ENCODE peak calls at places on chromosomes 2 and 18, in five cellular contexts. D is RWPE2; N is stimulated activated CD4-positive, alpha-beta T cell treated with anti-CD3 and anti-CD28 coated beads, Interleukin-15, amount 100 ng/mL, for 24 hours; S is T follicular helper cell; P is erythroblast. L is an unnamed sample.

GRCh38 chr2:32910883-32911598 is 35.7 kb upstream of the LTBP1 start:
- DNase-seq in D (no peak), N (no peak), P (no peak), S (no peak), L (no peak)

GRCh38 chr18:73891572-73892421 is 255.8 kb downstream of the FBXO15 start:
- DNase-seq in N (peak; percentile 2), D (no peak), S (no peak), P (peak; percentile 14), L (peak; percentile 10)

GRCh38 chr2:127426501-127427354 is 8.5 kb downstream of the PROC start:
- DNase-seq in D (no peak), S (no peak), P (no peak), N (no peak), L (no peak)

GRCh38 chr18:49959176-49959575 is 145.8 kb upstream of the ACAA2 start:
- DNase-seq in P (no peak), N (peak; percentile 6), D (no peak), S (no peak), L (peak; percentile 19)

GRCh38 chr2:138293045-138293444 is 208.5 kb upstream of the SPOPL start:
- DNase-seq in P (no peak), D (no peak), N (no peak), S (no peak), L (no peak)

GRCh38 chr2:47069628-47070154 is 85.4 kb downstream of the STPG4 start:
- DNase-seq in D (peak; percentile 87), S (no peak), P (no peak), N (no peak), L (no peak)

GRCh38 chr2:186486651-186487647 is 889 bp downstream of the ZC3H15 start:
- DNase-seq in S (no peak), P (peak; percentile 83), N (no peak), D (no peak), L (no peak)

GRCh38 chr18:68454511-68455228 is 260.2 kb downstream of the TMX3 start:
- DNase-seq in D (no peak), P (no peak), S (no peak), N (no peak), L (no peak)

GRCh38 chr2:64478502-64479230 is 24.7 kb downstream of the LGALSL start:
- DNase-seq in D (no peak), S (no peak), N (peak; percentile 28), P (no peak), L (peak; percentile 29)

GRCh38 chr2:178909507-178909906 is 102.3 kb upstream of the TTN start:
- DNase-seq in P (no peak), N (no peak), D (no peak), S (no peak), L (no peak)

GRCh38 chr2:189142893-189143759 is 36.4 kb downstream of the COL5A2 start:
- DNase-seq in P (peak; percentile 78), D (no peak), S (peak; percentile 18), N (peak; percentile 60), L (peak; percentile 52)

GRCh38 chr2:178700922-178701342 is 106.3 kb downstream of the TTN start:
- DNase-seq in P (peak; percentile 58), S (no peak), D (no peak), N (no peak), L (no peak)

GRCh38 chr2:86186431-86186830 is 8.8 kb downstream of the IMMT start:
- DNase-seq in P (peak; percentile 49), S (no peak), N (no peak), D (no peak), L (peak; percentile 38)

GRCh38 chr2:176018708-176019107 is 16.6 kb upstream of the LNPK start:
- DNase-seq in S (no peak), P (peak; percentile 76), D (no peak), N (no peak), L (no peak)

GRCh38 chr2:145598434-145598833 is 1078.5 kb upstream of the ZEB2 start:
- DNase-seq in S (no peak), D (no peak), N (no peak), P (no peak), L (no peak)

GRCh38 chr2:15806801-15807417 is 133.4 kb upstream of the MYCN start:
- DNase-seq in N (no peak), D (no peak), S (no peak), P (no peak), L (no peak)

GRCh38 chr2:186093168-186093567 is 354.6 kb downstream of the FSIP2 start:
- DNase-seq in S (no peak), D (no peak), N (no peak), P (no peak), L (no peak)

GRCh38 chr2:43070676-43071491 is 155.5 kb downstream of the ZFP36L2 start:
- DNase-seq in D (no peak), P (no peak), S (no peak), N (no peak), L (no peak)

GRCh38 chr2:173613386-173613785 is 258.7 kb downstream of the CDCA7 start:
- DNase-seq in P (no peak), S (no peak), N (no peak), D (no peak), L (no peak)

GRCh38 chr2:18057657-18058056 is 179.2 kb downstream of the KCNS3 start:
- DNase-seq in D (no peak), S (no peak), N (no peak), P (no peak), L (no peak)

GRCh38 chr2:80464275-80464674 is 159.7 kb upstream of the LRRTM1 start:
- DNase-seq in S (no peak), D (no peak), P (no peak), N (no peak), L (no peak)

GRCh38 chr2:12244070-12244469 is 472.7 kb upstream of the TRIB2 start:
- DNase-seq in N (no peak), S (no peak), D (no peak), P (no peak), L (no peak)

GRCh38 chr2:172722481-172722880 is 13.2 kb upstream of the RAPGEF4 start:
- DNase-seq in P (no peak), D (no peak), N (no peak), S (no peak), L (no peak)

GRCh38 chr2:23640711-23641110 is 255.7 kb downstream of the KLHL29 start:
- DNase-seq in D (no peak), S (no peak), N (no peak), P (no peak), L (no peak)